ENCODE peak calls at places on chromosomes 16 and 17, in five cellular contexts. One of them, this sample, is unnamed.

GRCh38 chr16:79076039-79076767 is 524.3 kb downstream of the MAF start:
- ATAC-seq in activated CD4-positive, alpha-beta T cell treated with anti-CD3 and anti-CD28 coated beads for 36 hours: peak
- ATAC-seq in activated T-cell treated with anti-CD3 and anti-CD28 coated beads, Interleukin-2, amount 50 U/mL, for 72 hours: peak
- ATAC-seq in naive thymus-derived CD4-positive, alpha-beta T cell: no peak
- ATAC-seq in PC-3: no peak
- ATAC-seq in this sample: peak

GRCh38 chr17:41672153-41672552 is 16.5 kb upstream of the EIF1 start:
- ATAC-seq in activated CD4-positive, alpha-beta T cell treated with anti-CD3 and anti-CD28 coated beads for 36 hours: peak
- ATAC-seq in activated T-cell treated with anti-CD3 and anti-CD28 coated beads, Interleukin-2, amount 50 U/mL, for 72 hours: peak
- ATAC-seq in naive thymus-derived CD4-positive, alpha-beta T cell: no peak
- ATAC-seq in PC-3: no peak
- ATAC-seq in this sample: peak

GRCh38 chr16:14419817-14420216 is 210.2 kb downstream of the PARN start:
- ATAC-seq in activated CD4-positive, alpha-beta T cell treated with anti-CD3 and anti-CD28 coated beads for 36 hours: no peak
- ATAC-seq in activated T-cell treated with anti-CD3 and anti-CD28 coated beads, Interleukin-2, amount 50 U/mL, for 72 hours: no peak
- ATAC-seq in naive thymus-derived CD4-positive, alpha-beta T cell: no peak
- ATAC-seq in PC-3: no peak
- ATAC-seq in this sample: no peak

GRCh38 chr16:48946687-48947370 is 334.8 kb downstream of the CBLN1 start:
- ATAC-seq in activated CD4-positive, alpha-beta T cell treated with anti-CD3 and anti-CD28 coated beads for 36 hours: no peak
- ATAC-seq in activated T-cell treated with anti-CD3 and anti-CD28 coated beads, Interleukin-2, amount 50 U/mL, for 72 hours: no peak
- ATAC-seq in naive thymus-derived CD4-positive, alpha-beta T cell: no peak
- ATAC-seq in PC-3: no peak
- ATAC-seq in this sample: no peak

GRCh38 chr16:86403056-86403455 is 107.3 kb upstream of the FOXF1 start:
- ATAC-seq in activated CD4-positive, alpha-beta T cell treated with anti-CD3 and anti-CD28 coated beads for 36 hours: no peak
- ATAC-seq in activated T-cell treated with anti-CD3 and anti-CD28 coated beads, Interleukin-2, amount 50 U/mL, for 72 hours: no peak
- ATAC-seq in naive thymus-derived CD4-positive, alpha-beta T cell: no peak
- ATAC-seq in PC-3: no peak
- ATAC-seq in this sample: no peak

GRCh38 chr16:87936375-87937230 is at the start of gene CA5A:
- ATAC-seq in activated CD4-positive, alpha-beta T cell treated with anti-CD3 and anti-CD28 coated beads for 36 hours: no peak
- ATAC-seq in activated T-cell treated with anti-CD3 and anti-CD28 coated beads, Interleukin-2, amount 50 U/mL, for 72 hours: no peak
- ATAC-seq in naive thymus-derived CD4-positive, alpha-beta T cell: no peak
- ATAC-seq in PC-3: no peak
- ATAC-seq in this sample: no peak

GRCh38 chr17:76433693-76434092 is 19.3 kb downstream of the UBE2O start:
- ATAC-seq in activated CD4-positive, alpha-beta T cell treated with anti-CD3 and anti-CD28 coated beads for 36 hours: no peak
- ATAC-seq in activated T-cell treated with anti-CD3 and anti-CD28 coated beads, Interleukin-2, amount 50 U/mL, for 72 hours: no peak
- ATAC-seq in naive thymus-derived CD4-positive, alpha-beta T cell: no peak
- ATAC-seq in PC-3: no peak
- ATAC-seq in this sample: no peak

GRCh38 chr17:10251212-10251948 is 53.0 kb upstream of the GAS7 start:
- ATAC-seq in activated CD4-positive, alpha-beta T cell treated with anti-CD3 and anti-CD28 coated beads for 36 hours: no peak
- ATAC-seq in activated T-cell treated with anti-CD3 and anti-CD28 coated beads, Interleukin-2, amount 50 U/mL, for 72 hours: peak
- ATAC-seq in naive thymus-derived CD4-positive, alpha-beta T cell: peak
- ATAC-seq in PC-3: no peak
- ATAC-seq in this sample: peak

This sample was measured in activated T-helper 17 cell treated with anti-CD3 and anti-CD28 coated beads, Interleukin-2, amount 50 U/mL, for 72 hours.